ENCODE peak calls at places on chromosomes 1 and 21, in nine cellular contexts. One of them, this sample, is unnamed.

GRCh38 chr1:95323117-95323516 is 89.1 kb downstream of the RWDD3 start:
- DNase-seq in NCI-H2029: no peak
- DNase-seq in kidney: no peak
- DNase-seq in activated naive CD8-positive, alpha-beta T cell treated with anti-CD3 and anti-CD28 coated beads for 36 hours: no peak
- DNase-seq in NCI-H1694: no peak
- DNase-seq in GM23248: peak
- DNase-seq in stimulated activated CD4-positive, alpha-beta T cell treated with anti-CD3 and anti-CD28 coated beads, Interleukin-4, amount 100 ng/mL, for 24 hours: no peak
- DNase-seq in EL: no peak
- DNase-seq in GM10248: no peak
- DNase-seq in this sample: no peak

GRCh38 chr1:207868769-207869721 is 41.9 kb downstream of the CD34 start:
- DNase-seq in NCI-H2029: peak
- DNase-seq in kidney: peak
- DNase-seq in activated naive CD8-positive, alpha-beta T cell treated with anti-CD3 and anti-CD28 coated beads for 36 hours: peak
- DNase-seq in NCI-H1694: peak
- DNase-seq in GM23248: peak
- DNase-seq in stimulated activated CD4-positive, alpha-beta T cell treated with anti-CD3 and anti-CD28 coated beads, Interleukin-4, amount 100 ng/mL, for 24 hours: peak
- DNase-seq in EL: peak
- DNase-seq in GM10248: peak
- DNase-seq in this sample: peak

GRCh38 chr21:41873005-41873404 is 6.1 kb downstream of the PRDM15 start:
- DNase-seq in NCI-H2029: no peak
- DNase-seq in kidney: no peak
- DNase-seq in activated naive CD8-positive, alpha-beta T cell treated with anti-CD3 and anti-CD28 coated beads for 36 hours: no peak
- DNase-seq in NCI-H1694: no peak
- DNase-seq in GM23248: no peak
- DNase-seq in stimulated activated CD4-positive, alpha-beta T cell treated with anti-CD3 and anti-CD28 coated beads, Interleukin-4, amount 100 ng/mL, for 24 hours: no peak
- DNase-seq in EL: no peak
- DNase-seq in GM10248: no peak
- DNase-seq in this sample: no peak

GRCh38 chr1:41331546-41331917 is 29.7 kb upstream of the FOXO6 start:
- DNase-seq in NCI-H2029: no peak
- DNase-seq in kidney: no peak
- DNase-seq in activated naive CD8-positive, alpha-beta T cell treated with anti-CD3 and anti-CD28 coated beads for 36 hours: no peak
- DNase-seq in NCI-H1694: no peak
- DNase-seq in GM23248: no peak
- DNase-seq in stimulated activated CD4-positive, alpha-beta T cell treated with anti-CD3 and anti-CD28 coated beads, Interleukin-4, amount 100 ng/mL, for 24 hours: no peak
- DNase-seq in EL: no peak
- DNase-seq in GM10248: no peak
- DNase-seq in this sample: no peak

GRCh38 chr1:75861831-75862230 is 65.1 kb downstream of the MSH4 start:
- DNase-seq in NCI-H2029: no peak
- DNase-seq in kidney: no peak
- DNase-seq in activated naive CD8-positive, alpha-beta T cell treated with anti-CD3 and anti-CD28 coated beads for 36 hours: no peak
- DNase-seq in NCI-H1694: no peak
- DNase-seq in GM23248: no peak
- DNase-seq in stimulated activated CD4-positive, alpha-beta T cell treated with anti-CD3 and anti-CD28 coated beads, Interleukin-4, amount 100 ng/mL, for 24 hours: no peak
- DNase-seq in EL: no peak
- DNase-seq in GM10248: no peak
- DNase-seq in this sample: no peak

GRCh38 chr1:12436817-12437599 is 181.0 kb downstream of the DHRS3 start:
- DNase-seq in NCI-H2029: no peak
- DNase-seq in kidney: no peak
- DNase-seq in activated naive CD8-positive, alpha-beta T cell treated with anti-CD3 and anti-CD28 coated beads for 36 hours: no peak
- DNase-seq in NCI-H1694: no peak
- DNase-seq in GM23248: peak
- DNase-seq in stimulated activated CD4-positive, alpha-beta T cell treated with anti-CD3 and anti-CD28 coated beads, Interleukin-4, amount 100 ng/mL, for 24 hours: peak
- DNase-seq in EL: peak
- DNase-seq in GM10248: no peak
- DNase-seq in this sample: no peak

GRCh38 chr1:19765623-19766022 is 34.1 kb downstream of the TMCO4 start:
- DNase-seq in NCI-H2029: no peak
- DNase-seq in kidney: no peak
- DNase-seq in activated naive CD8-positive, alpha-beta T cell treated with anti-CD3 and anti-CD28 coated beads for 36 hours: peak
- DNase-seq in NCI-H1694: no peak
- DNase-seq in GM23248: peak
- DNase-seq in stimulated activated CD4-positive, alpha-beta T cell treated with anti-CD3 and anti-CD28 coated beads, Interleukin-4, amount 100 ng/mL, for 24 hours: peak
- DNase-seq in EL: peak
- DNase-seq in GM10248: no peak
- DNase-seq in this sample: no peak

GRCh38 chr1:23134055-23134454 is 34.6 kb downstream of the LUZP1 start:
- DNase-seq in NCI-H2029: no peak
- DNase-seq in kidney: no peak
- DNase-seq in activated naive CD8-positive, alpha-beta T cell treated with anti-CD3 and anti-CD28 coated beads for 36 hours: no peak
- DNase-seq in NCI-H1694: no peak
- DNase-seq in GM23248: no peak
- DNase-seq in stimulated activated CD4-positive, alpha-beta T cell treated with anti-CD3 and anti-CD28 coated beads, Interleukin-4, amount 100 ng/mL, for 24 hours: no peak
- DNase-seq in EL: no peak
- DNase-seq in GM10248: no peak
- DNase-seq in this sample: no peak

GRCh38 chr1:167630568-167631385 is 745 bp downstream of the RCSD1 start:
- DNase-seq in NCI-H2029: no peak
- DNase-seq in kidney: no peak
- DNase-seq in activated naive CD8-positive, alpha-beta T cell treated with anti-CD3 and anti-CD28 coated beads for 36 hours: peak
- DNase-seq in NCI-H1694: no peak
- DNase-seq in GM23248: no peak
- DNase-seq in stimulated activated CD4-positive, alpha-beta T cell treated with anti-CD3 and anti-CD28 coated beads, Interleukin-4, amount 100 ng/mL, for 24 hours: peak
- DNase-seq in EL: no peak
- DNase-seq in GM10248: peak
- DNase-seq in this sample: no peak

GRCh38 chr21:28538987-28539622 is 453.6 kb downstream of the LTN1 start:
- DNase-seq in NCI-H2029: no peak
- DNase-seq in kidney: no peak
- DNase-seq in activated naive CD8-positive, alpha-beta T cell treated with anti-CD3 and anti-CD28 coated beads for 36 hours: no peak
- DNase-seq in NCI-H1694: no peak
- DNase-seq in GM23248: peak
- DNase-seq in stimulated activated CD4-positive, alpha-beta T cell treated with anti-CD3 and anti-CD28 coated beads, Interleukin-4, amount 100 ng/mL, for 24 hours: no peak
- DNase-seq in EL: peak
- DNase-seq in GM10248: no peak
- DNase-seq in this sample: no peak

GRCh38 chr21:21387891-21388290 is 389.7 kb downstream of the NCAM2 start:
- DNase-seq in NCI-H2029: no peak
- DNase-seq in kidney: no peak
- DNase-seq in activated naive CD8-positive, alpha-beta T cell treated with anti-CD3 and anti-CD28 coated beads for 36 hours: no peak
- DNase-seq in NCI-H1694: no peak
- DNase-seq in GM23248: no peak
- DNase-seq in stimulated activated CD4-positive, alpha-beta T cell treated with anti-CD3 and anti-CD28 coated beads, Interleukin-4, amount 100 ng/mL, for 24 hours: no peak
- DNase-seq in EL: no peak
- DNase-seq in GM10248: no peak
- DNase-seq in this sample: no peak

GRCh38 chr1:171901245-171901644 is 59.9 kb downstream of the DNM3 start:
- DNase-seq in NCI-H2029: no peak
- DNase-seq in kidney: no peak
- DNase-seq in activated naive CD8-positive, alpha-beta T cell treated with anti-CD3 and anti-CD28 coated beads for 36 hours: no peak
- DNase-seq in NCI-H1694: no peak
- DNase-seq in GM23248: no peak
- DNase-seq in stimulated activated CD4-positive, alpha-beta T cell treated with anti-CD3 and anti-CD28 coated beads, Interleukin-4, amount 100 ng/mL, for 24 hours: no peak
- DNase-seq in EL: peak
- DNase-seq in GM10248: no peak
- DNase-seq in this sample: no peak

GRCh38 chr1:222657899-222658298 is 40.0 kb downstream of the MIA3 start:
- DNase-seq in NCI-H2029: no peak
- DNase-seq in kidney: no peak
- DNase-seq in activated naive CD8-positive, alpha-beta T cell treated with anti-CD3 and anti-CD28 coated beads for 36 hours: no peak
- DNase-seq in NCI-H1694: no peak
- DNase-seq in GM23248: no peak
- DNase-seq in stimulated activated CD4-positive, alpha-beta T cell treated with anti-CD3 and anti-CD28 coated beads, Interleukin-4, amount 100 ng/mL, for 24 hours: no peak
- DNase-seq in EL: no peak
- DNase-seq in GM10248: no peak
- DNase-seq in this sample: no peak

GRCh38 chr1:21906173-21907078 is 30.7 kb downstream of the HSPG2 start:
- DNase-seq in NCI-H2029: no peak
- DNase-seq in kidney: peak
- DNase-seq in activated naive CD8-positive, alpha-beta T cell treated with anti-CD3 and anti-CD28 coated beads for 36 hours: no peak
- DNase-seq in NCI-H1694: no peak
- DNase-seq in GM23248: peak
- DNase-seq in stimulated activated CD4-positive, alpha-beta T cell treated with anti-CD3 and anti-CD28 coated beads, Interleukin-4, amount 100 ng/mL, for 24 hours: no peak
- DNase-seq in EL: no peak
- DNase-seq in GM10248: no peak
- DNase-seq in this sample: no peak

GRCh38 chr1:57064379-57064778 is 98.6 kb upstream of the C8B start:
- DNase-seq in NCI-H2029: no peak
- DNase-seq in kidney: no peak
- DNase-seq in activated naive CD8-positive, alpha-beta T cell treated with anti-CD3 and anti-CD28 coated beads for 36 hours: no peak
- DNase-seq in NCI-H1694: no peak
- DNase-seq in GM23248: no peak
- DNase-seq in stimulated activated CD4-positive, alpha-beta T cell treated with anti-CD3 and anti-CD28 coated beads, Interleukin-4, amount 100 ng/mL, for 24 hours: no peak
- DNase-seq in EL: no peak
- DNase-seq in GM10248: no peak
- DNase-seq in this sample: no peak

This sample was measured in NCI-H774.